ENCODE peak calls at places on chromosomes 3 and 15, in four cellular contexts. N, Y, D and Q are unnamed samples.
A peak's percentile ranks its signal among the peaks of the same experiment; 100 is the strongest.

GRCh38 chr3:40317061-40317676 is 7.7 kb downstream of the EIF1B start:
- DNase-seq in D (no peak), Y (peak; percentile 72), N (peak; percentile 65), Q (no peak)

GRCh38 chr3:15997274-15997943 is 177.1 kb upstream of the GALNT15 start:
- DNase-seq in Y (no peak), D (peak; percentile 16), N (no peak), Q (no peak)

GRCh38 chr3:15637131-15637951 is 35.8 kb downstream of the BTD start:
- DNase-seq in D (peak; percentile 58), Y (no peak), N (peak; percentile 33), Q (no peak)

GRCh38 chr3:127170794-127171193 is 22.1 kb upstream of the PRR23E start:
- DNase-seq in Y (no peak), N (peak; percentile 80), D (no peak), Q (no peak)

GRCh38 chr3:44114142-44114541 is 127.5 kb upstream of the TOPAZ1 start:
- DNase-seq in N (peak; percentile 20), Y (peak; percentile 72), D (no peak), Q (peak; percentile 86)

GRCh38 chr15:68554716-68555347 is 24.0 kb upstream of the CORO2B start:
- DNase-seq in Y (no peak), N (no peak), D (no peak), Q (no peak)

GRCh38 chr15:66872394-66872793 is 170.4 kb downstream of the SMAD6 start:
- DNase-seq in Y (no peak), N (no peak), D (no peak), Q (no peak)

GRCh38 chr15:71515375-71516186 is 294.8 kb upstream of the NR2E3 start:
- DNase-seq in D (no peak), Y (no peak), N (no peak), Q (no peak)

GRCh38 chr3:30263238-30263920 is 343.0 kb upstream of the TGFBR2 start:
- DNase-seq in Y (no peak), N (no peak), D (no peak), Q (no peak)

GRCh38 chr15:75705854-75706681 is 6.6 kb downstream of the CSPG4 start:
- DNase-seq in N (no peak), Y (no peak), D (no peak), Q (no peak)

GRCh38 chr3:10524799-10525301 is 19.5 kb upstream of the ATP2B2 start:
- DNase-seq in N (no peak), D (no peak), Y (no peak), Q (no peak)

GRCh38 chr15:78200276-78200930 is 34.0 kb downstream of the ACSBG1 start:
- DNase-seq in N (peak; percentile 3), Y (no peak), D (no peak), Q (no peak)

GRCh38 chr15:29573197-29573838 is 248.9 kb downstream of the TJP1 start:
- DNase-seq in N (no peak), D (no peak), Y (no peak), Q (no peak)

GRCh38 chr15:44193651-44194396 is 1.2 kb downstream of the FRMD5 start:
- DNase-seq in Y (no peak), N (peak; percentile 47), D (no peak), Q (peak; percentile 22)

GRCh38 chr15:67144609-67145306 is 79.4 kb downstream of the SMAD3 start:
- DNase-seq in N (no peak), Y (no peak), D (no peak), Q (peak; percentile 54)

GRCh38 chr3:12192173-12192572 is 33.5 kb upstream of the TIMP4 start:
- DNase-seq in N (no peak), D (no peak), Y (no peak), Q (no peak)

DNA sequence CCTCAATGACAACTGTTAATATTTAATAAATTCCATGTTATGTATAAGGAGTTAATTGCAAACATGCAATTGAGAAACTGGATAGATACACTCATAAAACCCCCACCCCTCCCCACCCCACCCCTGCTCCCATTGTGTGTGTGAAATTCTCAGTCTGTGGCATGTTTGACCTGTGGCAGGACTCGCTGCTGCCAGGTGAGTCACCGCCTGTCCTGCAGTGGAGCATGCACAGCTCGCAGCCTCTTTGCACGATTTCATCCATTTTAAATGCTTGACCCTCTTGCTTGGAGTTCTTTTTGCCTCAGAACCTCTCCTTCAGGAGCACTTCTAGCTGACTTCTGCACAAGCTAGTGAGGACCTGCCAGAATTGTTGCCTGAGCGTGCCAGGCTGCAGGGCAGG is 5.3 kb upstream of the APEH start:
- DNase-seq in N (no peak), D (no peak), Y (no peak), Q (no peak)
- TF ChIP-seq USF1 in N (no peak), D (no peak), Y (no peak), Q (no peak)

GRCh38 chr3:66480666-66481065 is 20.2 kb downstream of the LRIG1 start:
- DNase-seq in N (no peak), D (peak; percentile 40), Y (no peak), Q (no peak)
- TF ChIP-seq USF1 in N (no peak), D (no peak), Y (no peak), Q (no peak)

GRCh38 chr15:73572296-73572695 is 60.9 kb downstream of the NPTN start:
- DNase-seq in N (no peak), D (no peak), Y (no peak), Q (no peak)
- TF ChIP-seq USF1 in N (no peak), D (no peak), Y (no peak), Q (no peak)

GRCh38 chr15:90550919-90551318 is 21.2 kb downstream of the CRTC3 start:
- DNase-seq in N (no peak), D (no peak), Y (no peak), Q (no peak)

GRCh38 chr15:90553248-90553745 is 23.6 kb downstream of the CRTC3 start:
- DNase-seq in Y (no peak), D (no peak), N (no peak), Q (no peak)

GRCh38 chr15:90552929-90553211 is 23.1 kb downstream of the CRTC3 start:
- DNase-seq in D (no peak), Y (no peak), N (no peak), Q (no peak)

GRCh38 chr15:90547545-90547944 is 17.8 kb downstream of the CRTC3 start:
- DNase-seq in N (no peak), D (no peak), Y (no peak), Q (no peak)

DNA sequence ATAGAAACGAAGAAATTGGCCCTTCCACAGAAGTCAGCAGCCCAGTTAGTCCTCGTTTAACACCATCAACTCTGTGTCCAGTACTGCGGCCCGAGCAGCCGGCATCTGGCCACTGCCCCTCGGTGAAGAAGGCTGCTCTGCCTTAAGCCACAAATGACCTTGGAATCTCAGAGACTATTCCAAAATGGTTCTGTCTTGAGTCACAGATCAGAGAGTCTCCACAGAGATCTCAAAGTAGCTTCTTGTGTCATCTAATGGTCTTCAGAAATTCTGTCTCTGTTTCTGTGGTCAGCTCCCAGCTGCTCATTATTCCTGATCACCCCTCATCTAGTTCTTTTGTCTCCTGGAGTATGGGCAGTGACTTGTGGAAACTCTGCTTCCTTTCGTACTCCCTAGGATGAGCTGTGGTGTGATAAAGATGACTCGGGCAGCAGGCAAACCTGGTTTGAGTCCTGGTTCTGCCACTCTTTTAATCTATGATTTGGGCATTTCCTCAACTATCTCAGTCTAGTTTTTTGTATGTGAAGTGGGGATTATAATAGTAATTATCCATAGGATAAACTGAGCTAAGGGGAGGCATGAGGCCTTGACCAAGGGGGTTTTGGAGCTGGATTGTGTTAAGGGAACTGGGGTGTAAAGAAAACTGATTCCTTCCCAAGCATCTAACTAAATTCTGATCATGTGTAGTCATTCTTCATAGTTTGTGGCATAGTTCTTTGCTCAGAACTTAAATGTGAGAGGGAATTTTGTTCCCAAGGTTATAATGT is 22.6 kb downstream of the CRTC3 start:
- DNase-seq in Y (no peak), D (no peak), N (no peak), Q (no peak)
- TF ChIP-seq USF1 in Y (no peak), D (no peak), N (no peak), Q (no peak)

DNA sequence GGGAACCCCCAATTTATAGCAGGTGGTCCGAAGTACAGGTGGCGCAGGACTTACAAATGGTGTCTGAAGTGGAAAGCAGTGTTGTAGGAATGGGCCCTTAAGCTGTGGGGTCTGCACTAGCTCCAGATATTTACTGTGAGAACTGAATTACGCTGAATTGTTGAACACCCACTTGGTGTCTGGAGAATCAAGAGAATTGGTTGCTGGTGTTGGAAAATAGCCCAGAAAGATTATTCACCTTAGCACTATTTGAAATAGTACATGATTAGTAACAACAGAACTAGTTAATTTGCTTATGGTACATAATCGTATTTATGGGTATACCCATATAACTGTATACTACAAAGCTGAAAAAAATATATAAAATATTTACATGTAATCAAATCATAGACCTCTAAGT is 64.8 kb downstream of the ADAM10 start:
- DNase-seq in Y (no peak), D (no peak), N (no peak), Q (no peak)
- TF ChIP-seq USF1 in Y (no peak), D (no peak), N (no peak), Q (no peak)

GRCh38 chr15:82306791-82307713 is 42.2 kb downstream of the GOLGA6L10 start:
- DNase-seq in D (no peak), N (no peak), Y (no peak), Q (no peak)
- TF ChIP-seq USF1 in D (no peak), N (no peak), Y (no peak), Q (no peak)